ENCODE peak calls at places on chromosomes 5 and 9, in nine cellular contexts. L, U, H, Z, Y, N, B, G and S are unnamed samples.

GRCh38 chr5:123771715-123772114 is 259.7 kb downstream of the CSNK1G3 start:
- DNase-seq in Y (no peak), G (no peak), B (no peak), Z (no peak), N (no peak), H (no peak), U (no peak), L (no peak), S (no peak)

GRCh38 chr9:89398651-89399050 is 80.4 kb downstream of the SECISBP2 start:
- DNase-seq in N (no peak), L (no peak), Z (no peak), B (no peak), G (no peak), H (no peak), Y (no peak), U (no peak), S (no peak)

GRCh38 chr5:143006511-143006910 is 236.3 kb downstream of the ARHGAP26 start:
- DNase-seq in B (no peak), Z (no peak), L (no peak), H (no peak), U (no peak), N (no peak), Y (no peak), G (no peak), S (no peak)

GRCh38 chr9:29439961-29440360 is 1866.7 kb upstream of the C9orf72 start:
- DNase-seq in N (no peak), L (no peak), G (peak; percentile 56), B (no peak), H (no peak), U (peak; percentile 16), Y (no peak), Z (no peak), S (peak; percentile 30)

GRCh38 chr5:150516011-150516410 is 8.1 kb downstream of the NDST1 start:
- DNase-seq in G (peak; percentile 53), H (no peak), U (peak; percentile 61), Z (no peak), B (no peak), Y (no peak), N (no peak), L (no peak), S (peak; percentile 44)

GRCh38 chr5:151251001-151251551 is 1.9 kb upstream of the GM2A start:
- DNase-seq in N (no peak), L (no peak), Y (no peak), G (no peak), Z (no peak), H (no peak), U (no peak), B (no peak), S (no peak)

GRCh38 chr9:74444389-74444788 is 52.7 kb upstream of the RORB start:
- DNase-seq in L (no peak), Z (no peak), G (no peak), B (no peak), U (no peak), H (peak; percentile 15), Y (no peak), N (no peak), S (peak; percentile 33)

GRCh38 chr9:112074250-112075008 is 100.7 kb downstream of the SUSD1 start:
- DNase-seq in Y (peak; percentile 92), U (peak; percentile 83), G (peak; percentile 73), B (no peak), N (peak; percentile 47), L (peak; percentile 45), Z (no peak), H (peak; percentile 78), S (peak; percentile 90)

GRCh38 chr9:83937861-83938455 is 16.7 kb upstream of the KIF27 start:
- DNase-seq in G (peak; percentile 60), Z (no peak), H (peak; percentile 57), Y (no peak), U (peak; percentile 85), N (no peak), B (no peak), L (peak; percentile 51), S (peak; percentile 67)

GRCh38 chr5:98308231-98308630 is 465.2 kb upstream of the RGMB start:
- DNase-seq in U (no peak), G (no peak), H (no peak), B (no peak), L (no peak), N (no peak), Y (no peak), Z (no peak), S (no peak)

GRCh38 chr9:97984188-97985057 is 1.3 kb downstream of the ANP32B start:
- DNase-seq in G (peak; percentile 52), L (peak; percentile 78), Y (peak; percentile 94), U (peak; percentile 92), B (peak; percentile 91), Z (peak; percentile 93), H (peak; percentile 94), N (peak; percentile 61), S (peak; percentile 83)

GRCh38 chr5:17001418-17001817 is 65.3 kb upstream of the MYO10 start:
- DNase-seq in U (no peak), L (no peak), Y (no peak), H (no peak), Z (no peak), N (no peak), B (no peak), G (peak; percentile 10), S (peak; percentile 82)

GRCh38 chr9:125650271-125650737 is 56.7 kb downstream of the MAPKAP1 start:
- DNase-seq in G (peak; percentile 63), L (peak; percentile 67), Y (no peak), Z (no peak), U (no peak), H (peak; percentile 70), B (no peak), N (no peak), S (peak; percentile 43)

GRCh38 chr5:14671414-14671813 is 6.9 kb downstream of the OTULIN start:
- DNase-seq in B (no peak), L (no peak), Z (no peak), Y (no peak), U (no peak), H (no peak), G (no peak), N (no peak), S (peak; percentile 53)

GRCh38 chr5:135488727-135489465 is 36.7 kb upstream of the TIFAB start:
- DNase-seq in H (peak; percentile 81), U (peak; percentile 56), B (no peak), G (peak; percentile 66), L (no peak), N (peak; percentile 44), Y (no peak), Z (no peak), S (peak; percentile 84)

DNA sequence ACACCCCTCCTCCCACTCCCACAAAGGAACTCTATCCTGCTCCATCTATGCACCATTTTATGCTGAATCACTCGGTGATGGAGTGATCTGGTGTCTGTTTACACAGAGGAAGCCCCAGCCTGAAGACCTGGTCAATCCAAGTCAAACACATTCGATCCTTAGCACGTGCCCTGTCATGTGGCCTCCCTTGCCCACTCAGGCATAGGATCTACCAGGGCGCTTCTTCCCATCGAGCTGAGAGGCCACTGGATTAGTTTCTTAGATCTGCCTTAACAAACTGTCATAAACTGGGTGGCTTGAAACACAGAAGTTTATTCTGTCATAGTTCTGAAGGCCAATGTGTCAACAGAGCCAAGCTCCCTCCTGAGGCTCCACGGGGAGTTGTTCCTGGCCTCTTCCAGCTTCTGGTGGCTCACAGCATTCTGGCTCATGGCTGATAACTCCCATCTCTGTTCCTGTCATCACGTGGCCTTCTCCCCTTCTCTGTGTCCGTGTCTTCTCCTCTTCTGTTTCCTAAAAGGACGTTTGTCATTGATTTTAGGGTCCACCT is 34.2 kb downstream of the FOXI1 start:
- DNase-seq in L (no peak), Y (peak; percentile 78), G (no peak), N (no peak), Z (no peak), U (no peak), B (no peak), H (no peak), S (no peak)
- TF ChIP-seq CTCF in L (no peak), Y (no peak), G (no peak), N (no peak), Z (no peak), U (no peak), B (no peak), H (no peak), S (no peak)

DNA sequence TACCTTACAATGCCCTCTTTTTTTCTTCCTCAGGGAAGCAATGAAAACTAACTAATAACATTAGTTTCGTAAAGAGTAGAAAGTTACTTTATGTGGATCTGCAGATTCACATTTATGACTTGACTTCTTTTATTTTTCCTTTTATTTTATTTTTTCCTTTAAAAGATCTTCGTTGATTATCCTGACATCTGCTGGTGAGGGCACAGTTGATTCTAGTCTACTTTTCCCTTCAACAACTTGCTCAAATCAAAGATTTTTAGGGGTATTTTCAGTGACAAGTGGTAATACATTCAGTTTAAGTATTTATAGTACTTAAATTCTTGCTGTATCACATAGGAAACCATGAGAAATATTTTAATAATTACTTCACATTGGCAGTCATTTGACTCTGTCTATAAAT is 4.9 kb downstream of the EDIL3 start:
- DNase-seq in U (no peak), N (no peak), G (no peak), L (no peak), B (no peak), Y (no peak), Z (no peak), H (no peak), S (peak; percentile 72)
- TF ChIP-seq CTCF in U (peak; percentile 47), N (peak; percentile 58), G (no peak), L (no peak), B (no peak), Y (no peak), Z (no peak), H (no peak), S (peak; percentile 42)

GRCh38 chr9:73199886-73200285 is 48.2 kb downstream of the ANXA1 start:
- DNase-seq in L (no peak), U (peak; percentile 28), B (no peak), N (no peak), Y (no peak), H (no peak), Z (no peak), G (no peak), S (no peak)
- TF ChIP-seq CTCF in L (no peak), U (peak; percentile 35), B (no peak), N (no peak), Y (no peak), H (no peak), Z (no peak), G (no peak), S (peak; percentile 44)

DNA sequence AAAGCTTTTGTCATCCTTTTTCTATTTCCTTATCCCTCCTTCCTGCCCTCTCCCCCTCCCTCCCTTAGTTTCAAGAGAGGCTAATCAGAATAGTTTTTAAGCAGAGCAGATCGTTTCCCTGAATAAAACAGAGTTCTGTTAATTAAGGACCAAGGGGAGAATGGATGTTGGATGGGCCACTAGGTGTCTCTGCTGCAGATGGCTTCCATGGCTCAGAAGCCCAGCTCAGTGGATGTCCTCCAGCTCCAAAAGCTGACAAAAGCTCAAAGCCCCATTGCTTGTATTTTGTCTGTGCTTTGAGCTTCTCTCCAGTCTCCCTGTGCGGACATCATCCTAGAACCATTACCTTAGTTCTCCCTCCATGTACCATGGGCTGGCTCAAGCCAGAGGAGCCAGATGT is 21.0 kb upstream of the NPR3 start:
- DNase-seq in Z (no peak), U (no peak), Y (no peak), L (no peak), H (no peak), G (no peak), N (no peak), B (no peak), S (no peak)
- TF ChIP-seq CTCF in Z (no peak), U (no peak), Y (no peak), L (peak; percentile 20), H (no peak), G (peak; percentile 62), N (no peak), B (no peak), S (peak; percentile 41)